ENCODE peak calls at places on chromosomes 2 and 18, in five cellular contexts. One of them, this sample, is unnamed.

GRCh38 chr2:37154790-37155189 is 2.0 kb downstream of the EIF2AK2 start:
- DNase-seq in trophoblast cell: no peak
- DNase-seq in mesenchymal stem cell: no peak
- DNase-seq in H1: no peak
- DNase-seq in H9: no peak
- DNase-seq in this sample: no peak

GRCh38 chr18:8301427-8302172 is 307.6 kb upstream of the RAB12 start:
- DNase-seq in H1: no peak
- DNase-seq in H9: no peak
- DNase-seq in mesenchymal stem cell: no peak
- DNase-seq in trophoblast cell: no peak
- DNase-seq in this sample: no peak

GRCh38 chr2:1259746-1260145 is 153.5 kb upstream of the TPO start:
- DNase-seq in H9: no peak
- DNase-seq in mesenchymal stem cell: no peak
- DNase-seq in H1: no peak
- DNase-seq in trophoblast cell: no peak
- DNase-seq in this sample: no peak

GRCh38 chr2:104583791-104584190 is 270.1 kb upstream of the POU3F3 start:
- DNase-seq in H9: no peak
- DNase-seq in H1: no peak
- DNase-seq in trophoblast cell: no peak
- DNase-seq in mesenchymal stem cell: no peak
- DNase-seq in this sample: peak

GRCh38 chr18:7415081-7415894 is 151.8 kb upstream of the PTPRM start:
- DNase-seq in trophoblast cell: no peak
- DNase-seq in H9: no peak
- DNase-seq in H1: no peak
- DNase-seq in mesenchymal stem cell: peak
- DNase-seq in this sample: no peak

GRCh38 chr2:127049927-127050802 is 56.8 kb downstream of the BIN1 start:
- DNase-seq in mesenchymal stem cell: peak
- DNase-seq in H1: peak
- DNase-seq in trophoblast cell: peak
- DNase-seq in H9: peak
- DNase-seq in this sample: peak

GRCh38 chr2:163291790-163292189 is 444.0 kb downstream of the FIGN start:
- DNase-seq in mesenchymal stem cell: no peak
- DNase-seq in trophoblast cell: no peak
- DNase-seq in H1: no peak
- DNase-seq in H9: no peak
- DNase-seq in this sample: no peak

GRCh38 chr2:11018651-11019185 is 107.0 kb downstream of the KCNF1 start:
- DNase-seq in mesenchymal stem cell: no peak
- DNase-seq in trophoblast cell: no peak
- DNase-seq in H9: no peak
- DNase-seq in H1: peak
- DNase-seq in this sample: no peak

GRCh38 chr18:56789004-56789888 is 138.1 kb downstream of the WDR7 start:
- DNase-seq in H1: peak
- DNase-seq in trophoblast cell: peak
- DNase-seq in H9: peak
- DNase-seq in mesenchymal stem cell: peak
- DNase-seq in this sample: no peak

GRCh38 chr2:190404487-190404886 is 3.7 kb upstream of the MFSD6 start:
- DNase-seq in H9: no peak
- DNase-seq in mesenchymal stem cell: no peak
- DNase-seq in H1: no peak
- DNase-seq in trophoblast cell: peak
- DNase-seq in this sample: no peak

GRCh38 chr18:58025733-58026132 is 18.3 kb upstream of the NEDD4L start:
- DNase-seq in H1: no peak
- DNase-seq in trophoblast cell: no peak
- DNase-seq in H9: no peak
- DNase-seq in mesenchymal stem cell: peak
- DNase-seq in this sample: no peak

GRCh38 chr2:121778736-121779487 is 23.5 kb downstream of the TSN start:
- DNase-seq in H1: no peak
- DNase-seq in H9: no peak
- DNase-seq in mesenchymal stem cell: no peak
- DNase-seq in trophoblast cell: peak
- DNase-seq in this sample: no peak

GRCh38 chr2:234245945-234246344 is 195.4 kb downstream of the SPP2 start:
- DNase-seq in H1: no peak
- DNase-seq in H9: no peak
- DNase-seq in trophoblast cell: no peak
- DNase-seq in mesenchymal stem cell: peak
- DNase-seq in this sample: no peak

GRCh38 chr18:48927286-48928080 is 23.3 kb downstream of the SMAD7 start:
- DNase-seq in trophoblast cell: no peak
- DNase-seq in H1: no peak
- DNase-seq in H9: no peak
- DNase-seq in mesenchymal stem cell: no peak
- DNase-seq in this sample: no peak

GRCh38 chr2:7497223-7497622 is 580.0 kb downstream of the RNF144A start:
- DNase-seq in mesenchymal stem cell: peak
- DNase-seq in H9: no peak
- DNase-seq in trophoblast cell: no peak
- DNase-seq in H1: no peak
- DNase-seq in this sample: no peak

GRCh38 chr2:218091743-218092142 is 22.7 kb downstream of the RUFY4 start:
- DNase-seq in H1: no peak
- DNase-seq in mesenchymal stem cell: no peak
- DNase-seq in H9: no peak
- DNase-seq in trophoblast cell: no peak
- DNase-seq in this sample: no peak

GRCh38 chr2:239093956-239094355 is 246.1 kb downstream of the TWIST2 start:
- DNase-seq in H9: no peak
- DNase-seq in trophoblast cell: no peak
- DNase-seq in mesenchymal stem cell: no peak
- DNase-seq in H1: no peak
- DNase-seq in this sample: no peak

GRCh38 chr18:57768557-57769326 is 34.4 kb downstream of the ATP8B1 start:
- DNase-seq in H9: no peak
- DNase-seq in H1: no peak
- DNase-seq in mesenchymal stem cell: no peak
- DNase-seq in trophoblast cell: no peak
- DNase-seq in this sample: no peak

GRCh38 chr2:40369619-40370397 is 82.1 kb downstream of the SLC8A1 start:
- DNase-seq in H9: no peak
- DNase-seq in H1: no peak
- DNase-seq in mesenchymal stem cell: no peak
- DNase-seq in trophoblast cell: no peak
- DNase-seq in this sample: no peak

GRCh38 chr2:64482765-64483504 is 29.0 kb downstream of the LGALSL start:
- DNase-seq in trophoblast cell: peak
- DNase-seq in mesenchymal stem cell: peak
- DNase-seq in H9: no peak
- DNase-seq in H1: no peak
- DNase-seq in this sample: no peak

GRCh38 chr18:44957025-44957424 is 276.3 kb downstream of the SETBP1 start:
- DNase-seq in H9: no peak
- DNase-seq in mesenchymal stem cell: no peak
- DNase-seq in trophoblast cell: no peak
- DNase-seq in H1: no peak
- DNase-seq in this sample: no peak

GRCh38 chr2:237475704-237476107 is 11.3 kb upstream of the MLPH start:
- DNase-seq in trophoblast cell: peak
- DNase-seq in H1: no peak
- DNase-seq in H9: no peak
- DNase-seq in mesenchymal stem cell: peak
- DNase-seq in this sample: peak

GRCh38 chr2:238822955-238823354 is 24.9 kb upstream of the TWIST2 start:
- DNase-seq in trophoblast cell: no peak
- DNase-seq in H1: no peak
- DNase-seq in H9: no peak
- DNase-seq in mesenchymal stem cell: no peak
- DNase-seq in this sample: no peak

GRCh38 chr2:84919885-84920580 is 14.6 kb downstream of the TMSB10 start:
- DNase-seq in mesenchymal stem cell: peak
- DNase-seq in trophoblast cell: peak
- DNase-seq in H1: no peak
- DNase-seq in H9: no peak
- DNase-seq in this sample: no peak

GRCh38 chr2:38439807-38440300 is 62.8 kb upstream of the ATL2 start:
- DNase-seq in H1: no peak
- DNase-seq in mesenchymal stem cell: no peak
- DNase-seq in trophoblast cell: no peak
- DNase-seq in H9: no peak
- DNase-seq in this sample: no peak

GRCh38 chr2:64467463-64467843 is 13.5 kb downstream of the LGALSL start:
- DNase-seq in H9: no peak
- DNase-seq in mesenchymal stem cell: no peak
- DNase-seq in H1: no peak
- DNase-seq in trophoblast cell: no peak
- DNase-seq in this sample: no peak

GRCh38 chr2:54419855-54420550 is 36.1 kb upstream of the SPTBN1 start:
- DNase-seq in mesenchymal stem cell: no peak
- DNase-seq in trophoblast cell: no peak
- DNase-seq in H1: no peak
- DNase-seq in H9: no peak
- DNase-seq in this sample: no peak

GRCh38 chr2:197713271-197713670 is 8.1 kb downstream of the MARS2 start:
- DNase-seq in H9: no peak
- DNase-seq in mesenchymal stem cell: no peak
- DNase-seq in trophoblast cell: no peak
- DNase-seq in H1: no peak
- DNase-seq in this sample: no peak

GRCh38 chr2:88692187-88692586 is 714 bp downstream of the RPIA start:
- DNase-seq in mesenchymal stem cell: peak
- DNase-seq in H1: peak
- DNase-seq in trophoblast cell: peak
- DNase-seq in H9: peak
- DNase-seq in this sample: peak

GRCh38 chr18:64244571-64244970 is 95.7 kb upstream of the LINC00305 start:
- DNase-seq in trophoblast cell: no peak
- DNase-seq in H9: peak
- DNase-seq in H1: no peak
- DNase-seq in mesenchymal stem cell: no peak
- DNase-seq in this sample: no peak

GRCh38 chr2:175011505-175011904 is 6.3 kb upstream of the CHN1 start:
- DNase-seq in H9: no peak
- DNase-seq in H1: no peak
- DNase-seq in mesenchymal stem cell: no peak
- DNase-seq in trophoblast cell: no peak
- DNase-seq in this sample: no peak

GRCh38 chr2:46983065-46983801 is 67.6 kb upstream of the MCFD2 start:
- DNase-seq in H9: no peak
- DNase-seq in H1: no peak
- DNase-seq in trophoblast cell: peak
- DNase-seq in mesenchymal stem cell: peak
- DNase-seq in this sample: no peak

GRCh38 chr2:122883849-122884248 is 1128.4 kb downstream of the TSN start:
- DNase-seq in H9: no peak
- DNase-seq in trophoblast cell: no peak
- DNase-seq in H1: no peak
- DNase-seq in mesenchymal stem cell: no peak
- DNase-seq in this sample: no peak

GRCh38 chr2:216281316-216281715 is 91.0 kb downstream of the MARCHF4 start:
- DNase-seq in trophoblast cell: no peak
- DNase-seq in H9: peak
- DNase-seq in H1: no peak
- DNase-seq in mesenchymal stem cell: no peak
- DNase-seq in this sample: no peak

GRCh38 chr2:241843321-241844065 is 15.2 kb downstream of the PDCD1 start:
- DNase-seq in H9: peak
- DNase-seq in H1: peak
- DNase-seq in trophoblast cell: no peak
- DNase-seq in mesenchymal stem cell: no peak
- DNase-seq in this sample: no peak
- H3K9ac ChIP-seq in H9: no peak
- H3K9ac ChIP-seq in H1: no peak
- H3K9ac ChIP-seq in trophoblast cell: no peak
- H3K9ac ChIP-seq in mesenchymal stem cell: no peak
- H3K9ac ChIP-seq in this sample: no peak

GRCh38 chr2:26938399-26938798 is 32.0 kb upstream of the MAPRE3 start:
- DNase-seq in H9: no peak
- DNase-seq in trophoblast cell: no peak
- DNase-seq in H1: no peak
- DNase-seq in mesenchymal stem cell: no peak
- DNase-seq in this sample: no peak
- H2BK12ac ChIP-seq in H9: no peak
- H2BK12ac ChIP-seq in trophoblast cell: no peak
- H2BK12ac ChIP-seq in H1: no peak
- H2BK12ac ChIP-seq in mesenchymal stem cell: no peak
- H2BK12ac ChIP-seq in this sample: no peak

DNA sequence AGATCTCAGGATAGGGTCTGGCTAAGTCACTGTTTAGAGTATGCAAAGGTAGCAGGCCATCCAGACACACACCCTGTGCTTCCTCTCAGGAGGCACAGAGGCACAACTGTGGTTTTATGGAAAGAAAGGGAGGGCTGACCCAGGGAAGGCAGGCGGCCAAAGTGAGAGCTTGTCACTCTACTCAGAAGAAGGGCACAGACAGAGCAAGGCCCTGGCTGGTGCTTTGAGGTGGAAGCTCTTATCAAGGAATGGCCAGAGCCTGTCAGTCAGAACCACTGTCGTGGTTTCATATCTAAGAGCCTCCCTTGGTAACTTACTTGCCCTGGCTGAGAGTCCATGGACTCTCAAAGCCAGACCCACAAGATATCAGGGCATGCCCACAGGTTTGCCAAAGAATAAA is 40.7 kb downstream of the SLC9A2 start:
- DNase-seq in H1: no peak
- DNase-seq in H9: no peak
- DNase-seq in trophoblast cell: no peak
- DNase-seq in mesenchymal stem cell: no peak
- DNase-seq in this sample: no peak
- H3K9ac ChIP-seq in H1: no peak
- H3K9ac ChIP-seq in H9: no peak
- H3K9ac ChIP-seq in trophoblast cell: no peak
- H3K9ac ChIP-seq in mesenchymal stem cell: no peak
- H3K9ac ChIP-seq in this sample: no peak

GRCh38 chr2:168246072-168246482 is 1.3 kb downstream of the STK39 start:
- DNase-seq in H9: no peak
- DNase-seq in mesenchymal stem cell: peak
- DNase-seq in trophoblast cell: no peak
- DNase-seq in H1: no peak
- DNase-seq in this sample: peak
- H2BK12ac ChIP-seq in H9: no peak
- H2BK12ac ChIP-seq in mesenchymal stem cell: no peak
- H2BK12ac ChIP-seq in trophoblast cell: no peak
- H2BK12ac ChIP-seq in H1: no peak
- H2BK12ac ChIP-seq in this sample: no peak

GRCh38 chr2:96636772-96637171 is 1.3 kb downstream of the KANSL3 start:
- DNase-seq in H1: no peak
- DNase-seq in mesenchymal stem cell: no peak
- DNase-seq in trophoblast cell: no peak
- DNase-seq in H9: no peak
- DNase-seq in this sample: no peak
- H3K9ac ChIP-seq in H1: no peak
- H3K9ac ChIP-seq in mesenchymal stem cell: peak
- H3K9ac ChIP-seq in trophoblast cell: no peak
- H3K9ac ChIP-seq in H9: no peak
- H3K9ac ChIP-seq in this sample: no peak